ENCODE peak calls at places on chromosomes 3 and 15, in six cellular contexts. H, I, U, C, O and E are unnamed samples.

GRCh38 chr3:107221856-107222255 is 155.4 kb upstream of the CCDC54 start:
- DNase-seq in I (no peak), O (no peak), C (no peak), H (no peak), U (no peak), E (no peak)

GRCh38 chr3:126480864-126481263 is 5.2 kb upstream of the ZXDC start:
- DNase-seq in H (no peak), I (no peak), O (no peak), C (no peak), U (no peak), E (no peak)

GRCh38 chr3:104796556-104796955 is 570.2 kb upstream of the ALCAM start:
- DNase-seq in U (peak; percentile 62), O (no peak), I (no peak), C (no peak), H (no peak), E (no peak)

GRCh38 chr15:60932051-60932915 is 296.8 kb downstream of the RORA start:
- DNase-seq in C (peak; percentile 99), I (no peak), U (no peak), H (no peak), O (peak; percentile 35), E (no peak)

GRCh38 chr3:196983186-196983585 is 14.6 kb upstream of the PIGZ start:
- DNase-seq in H (no peak), C (no peak), O (no peak), U (no peak), I (no peak), E (no peak)

GRCh38 chr15:69713726-69714559 is 261.3 kb downstream of the RPLP1 start:
- DNase-seq in C (no peak), O (no peak), U (no peak), I (no peak), H (no peak), E (peak; percentile 64)

GRCh38 chr3:185656321-185656840 is 70.3 kb downstream of the SENP2 start:
- DNase-seq in O (peak; percentile 96), U (peak; percentile 99), I (no peak), H (no peak), C (peak; percentile 87), E (no peak)

GRCh38 chr3:46990573-46991374 is 11.3 kb downstream of the NBEAL2 start:
- DNase-seq in H (no peak), O (no peak), C (no peak), I (no peak), U (no peak), E (peak; percentile 57)

GRCh38 chr3:130894130-130894872 is 417 bp downstream of the ATP2C1 start:
- DNase-seq in C (peak; percentile 29), I (peak; percentile 23), H (peak; percentile 29), U (peak; percentile 17), O (no peak), E (peak; percentile 38)

GRCh38 chr3:172787746-172788145 is 37.2 kb downstream of the ECT2 start:
- DNase-seq in O (no peak), C (no peak), I (no peak), U (peak; percentile 61), H (no peak), E (no peak)

GRCh38 chr3:175748087-175748732 is 889.1 kb downstream of the NAALADL2 start:
- DNase-seq in H (no peak), C (peak; percentile 77), U (no peak), O (no peak), I (no peak), E (no peak)

GRCh38 chr3:74861211-74861610 is 246.8 kb upstream of the CNTN3 start:
- DNase-seq in U (no peak), C (no peak), H (no peak), I (no peak), O (no peak), E (no peak)

GRCh38 chr3:161890147-161890625 is 393.6 kb downstream of the OTOL1 start:
- DNase-seq in I (no peak), C (peak; percentile 39), U (peak; percentile 92), O (peak; percentile 94), H (no peak), E (no peak)

GRCh38 chr3:189457201-189457607 is 174.0 kb upstream of the TP63 start:
- DNase-seq in U (no peak), C (peak; percentile 26), O (peak; percentile 59), H (no peak), I (no peak), E (no peak)

GRCh38 chr15:71469393-71469792 is 341.0 kb upstream of the NR2E3 start:
- DNase-seq in C (no peak), O (no peak), U (no peak), I (no peak), H (no peak), E (no peak)

GRCh38 chr15:100994597-100995446 is 75.7 kb downstream of the LRRK1 start:
- DNase-seq in O (no peak), H (no peak), I (no peak), C (no peak), U (no peak), E (no peak)

GRCh38 chr15:31400222-31400927 is 73.7 kb downstream of the KLF13 start:
- DNase-seq in C (no peak), I (no peak), U (no peak), H (no peak), O (no peak), E (no peak)

GRCh38 chr3:27713435-27713880 is 8.7 kb downstream of the EOMES start:
- DNase-seq in U (no peak), C (no peak), O (no peak), H (no peak), I (no peak), E (no peak)

GRCh38 chr3:104359546-104359945 is 1007.2 kb upstream of the ALCAM start:
- DNase-seq in H (no peak), U (peak; percentile 61), O (peak; percentile 91), I (no peak), C (no peak), E (no peak)

GRCh38 chr15:29859981-29860745 is 37.9 kb upstream of the TJP1 start:
- DNase-seq in U (peak; percentile 55), I (no peak), O (peak; percentile 83), C (no peak), H (no peak), E (no peak)

GRCh38 chr3:117630885-117631284 is 921.3 kb downstream of the TUSC7 start:
- DNase-seq in O (peak; percentile 32), H (no peak), U (no peak), I (no peak), C (no peak), E (no peak)

GRCh38 chr3:157516928-157517327 is 13.7 kb upstream of the VEPH1 start:
- DNase-seq in H (no peak), C (no peak), O (no peak), I (no peak), U (no peak), E (no peak)

GRCh38 chr3:122745365-122746021 is 48.1 kb downstream of the HSPBAP1 start:
- DNase-seq in U (peak; percentile 76), C (peak; percentile 45), H (no peak), O (no peak), I (no peak), E (no peak)

GRCh38 chr15:41905360-41905793 is 11.5 kb upstream of the SPTBN5 start:
- DNase-seq in O (no peak), U (no peak), C (no peak), I (no peak), H (no peak), E (no peak)

GRCh38 chr15:41906608-41907007 is 12.8 kb upstream of the SPTBN5 start:
- DNase-seq in U (no peak), C (no peak), H (no peak), O (no peak), I (no peak), E (no peak)

GRCh38 chr15:41900526-41901380 is 6.9 kb upstream of the SPTBN5 start:
- DNase-seq in U (no peak), I (no peak), H (no peak), O (no peak), C (no peak), E (no peak)

GRCh38 chr15:41904487-41905359 is 10.9 kb upstream of the SPTBN5 start:
- DNase-seq in I (peak; percentile 77), O (peak; percentile 40), C (peak; percentile 85), U (peak; percentile 70), H (peak; percentile 65), E (peak; percentile 84)

GRCh38 chr15:41903782-41904181 is 9.9 kb upstream of the SPTBN5 start:
- DNase-seq in U (no peak), O (no peak), C (no peak), I (no peak), H (no peak), E (no peak)
- TF ChIP-seq CTCF in U (no peak), O (no peak), C (no peak), I (no peak), H (no peak), E (no peak)

DNA sequence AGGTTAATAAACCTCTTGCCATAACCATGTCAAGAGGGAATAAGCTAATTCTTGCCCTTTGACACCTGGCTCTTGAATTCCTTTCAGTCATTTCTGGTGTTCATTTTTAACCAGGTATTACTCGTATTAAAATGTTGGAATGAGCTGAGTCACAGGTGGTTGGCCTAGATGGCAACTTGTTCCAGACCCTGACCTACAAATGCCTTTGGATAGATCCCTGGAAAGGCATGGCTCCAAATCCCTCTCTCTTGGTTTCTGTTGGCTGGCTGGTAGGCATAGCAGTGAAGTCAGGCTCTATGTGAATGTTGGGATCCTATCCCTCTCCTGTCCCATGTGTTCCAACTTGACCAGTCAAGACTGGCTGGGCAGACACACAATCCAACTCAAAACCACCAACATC is 277.1 kb upstream of the PROK2 start:
- DNase-seq in C (no peak), U (no peak), O (no peak), I (no peak), H (no peak), E (no peak)
- TF ChIP-seq CTCF in C (no peak), U (no peak), O (no peak), I (no peak), H (no peak), E (no peak)

DNA sequence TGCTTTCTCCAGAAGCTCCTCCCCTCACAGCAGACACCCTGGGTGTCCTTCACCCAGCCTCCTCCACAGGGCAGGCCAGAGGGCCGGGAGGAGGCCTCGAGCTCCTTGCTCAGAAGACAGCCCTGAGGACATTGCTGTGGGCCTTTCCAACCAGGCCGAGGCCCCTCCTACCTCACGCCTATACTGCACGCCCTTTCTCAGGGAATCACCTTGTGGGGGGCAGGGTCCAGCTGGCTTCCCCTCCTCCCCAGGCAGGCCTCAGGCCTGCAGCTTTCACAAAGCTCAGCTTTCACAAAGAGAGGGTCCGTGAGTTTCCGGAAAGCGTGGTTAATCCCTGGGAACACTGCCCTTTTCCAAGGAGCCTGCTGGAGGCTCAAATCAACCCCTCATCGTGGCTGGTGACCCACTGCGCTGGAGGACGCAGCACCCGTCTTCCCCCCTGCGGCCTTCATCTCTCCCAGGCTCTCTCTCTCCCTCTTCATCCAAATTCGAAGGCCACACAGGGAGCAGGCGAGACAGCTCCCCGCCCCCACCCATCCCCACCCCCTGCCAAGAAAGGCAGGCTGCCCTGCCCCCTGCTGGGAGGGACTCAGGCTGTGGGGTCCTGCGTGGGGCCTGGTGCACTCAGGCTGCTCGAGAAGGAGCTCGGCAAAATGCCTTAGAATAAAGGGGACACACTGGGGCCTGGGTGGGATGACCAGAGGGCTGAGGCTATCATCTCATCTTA is 79.4 kb downstream of the OCA2 start:
- DNase-seq in U (no peak), O (no peak), I (no peak), H (no peak), C (no peak), E (no peak)
- TF ChIP-seq CTCF in U (no peak), O (no peak), I (no peak), H (peak; percentile 13), C (no peak), E (no peak)

DNA sequence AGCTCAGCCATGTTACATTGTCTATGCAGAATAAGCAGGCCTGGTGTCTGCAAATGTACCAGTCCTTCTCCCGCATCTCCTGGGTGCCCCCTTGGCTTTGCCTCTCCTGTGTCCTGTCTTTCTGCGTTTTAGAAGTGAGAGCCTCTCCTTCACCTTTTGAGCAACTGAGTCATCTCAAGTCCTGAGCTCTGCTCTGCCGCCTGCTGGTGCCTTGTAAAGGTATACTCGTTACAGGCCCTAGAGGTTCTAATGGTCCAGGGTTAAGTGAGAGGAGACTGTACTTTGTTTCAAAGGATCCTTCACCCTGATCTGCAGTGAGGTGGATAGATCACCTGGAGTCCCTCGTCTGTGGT is 12.6 kb downstream of the GHRL start:
- DNase-seq in H (no peak), C (no peak), I (no peak), O (no peak), U (no peak), E (no peak)
- TF ChIP-seq CTCF in H (peak; percentile 12), C (no peak), I (no peak), O (no peak), U (no peak), E (no peak)